ENCODE peak calls at places on chromosomes 4 and X, in five cellular contexts. H is PC-3, S is PC-9, L is hepatocyte, U is GM23248. O is an unnamed sample. For H3K9me2, the result is how much of the 10 kb centered on the place peaks cover.

GRCh38 chr4:128961405-128961804 is 131.9 kb downstream of the SCLT1 start:
- DNase-seq in U (no peak), S (no peak), H (no peak), L (no peak), O (no peak)

GRCh38 chrX:45508459-45508858 is 307.8 kb upstream of the DIPK2B start:
- DNase-seq in S (no peak), L (no peak), U (no peak), H (peak), O (no peak)

GRCh38 chrX:48490661-48491060 is 14.7 kb downstream of the FTSJ1 start:
- DNase-seq in H (peak), U (peak), S (peak), L (no peak), O (no peak)

GRCh38 chr4:79134767-79135166 is 191.1 kb downstream of the NAA11 start:
- DNase-seq in U (no peak), S (no peak), L (no peak), H (no peak), O (no peak)

GRCh38 chrX:18098704-18099103 is 122.0 kb downstream of the BEND2 start:
- DNase-seq in H (no peak), S (no peak), U (no peak), L (peak), O (peak)

GRCh38 chrX:84187501-84188319 is at the start of gene RPS6KA6:
- DNase-seq in L (peak), U (peak), H (peak), S (no peak), O (peak)

GRCh38 chr4:20813698-20814097 is 113.4 kb downstream of the PACRGL start:
- DNase-seq in U (peak), S (no peak), L (no peak), H (no peak), O (no peak)

GRCh38 chrX:17805120-17805519 is 56.0 kb downstream of the RAI2 start:
- DNase-seq in S (no peak), U (no peak), H (peak), L (no peak), O (peak)

GRCh38 chrX:69282893-69283690 is 117.8 kb upstream of the PJA1 start:
- DNase-seq in S (no peak), H (no peak), L (no peak), U (no peak), O (peak)

GRCh38 chrX:102840871-102841705 is 96.0 kb upstream of the RAB40AL start:
- DNase-seq in L (peak), S (no peak), U (peak), H (peak), O (peak)

GRCh38 chrX:15310117-15310516 is 5.3 kb downstream of the ASB11 start:
- DNase-seq in L (peak), H (peak), U (peak), S (peak), O (no peak)

GRCh38 chr4:101200561-101200960 is 146.8 kb downstream of the PPP3CA start:
- DNase-seq in L (no peak), S (peak), H (peak), U (peak), O (no peak)

GRCh38 chrX:123525131-123525725 is 207.6 kb downstream of the THOC2 start:
- DNase-seq in S (no peak), H (no peak), U (peak), L (no peak), O (no peak)

GRCh38 chrX:26649534-26649933 is 433.6 kb downstream of the MAGEB5 start:
- DNase-seq in S (no peak), L (peak), H (peak), U (peak), O (peak)

GRCh38 chrX:115650916-115651315 is 89.9 kb downstream of the PLS3 start:
- DNase-seq in H (peak), U (peak), S (peak), L (peak), O (peak)

GRCh38 chr4:92304636-92305035 is 870 bp downstream of the GRID2 start:
- DNase-seq in H (no peak), S (no peak), L (peak), U (no peak), O (peak)

GRCh38 chrX:56783996-56784620 is 55.1 kb downstream of the NBDY start:
- DNase-seq in S (no peak), H (no peak), L (no peak), U (no peak), O (no peak)

GRCh38 chr4:25487155-25487554 is 110.1 kb downstream of the ANAPC4 start:
- DNase-seq in L (no peak), S (no peak), U (no peak), H (no peak), O (no peak)

GRCh38 chrX:3811331-3812311 is 98.2 kb upstream of the PRKX start:
- DNase-seq in S (peak), U (peak), L (peak), H (no peak), O (peak)

GRCh38 chr4:140463610-140464009 is 34.5 kb downstream of the MGAT4D start:
- DNase-seq in U (no peak), H (no peak), S (no peak), L (no peak), O (no peak)

GRCh38 chrX:17373337-17373736 is 1.7 kb upstream of the NHS start:
- DNase-seq in H (no peak), U (no peak), L (no peak), S (no peak), O (no peak)

GRCh38 chr4:36439556-36439955 is 158.1 kb downstream of the DTHD1 start:
- DNase-seq in U (no peak), L (no peak), S (no peak), H (no peak), O (no peak)

GRCh38 chr4:121154103-121154515 is 10.0 kb downstream of the TNIP3 start:
- DNase-seq in H (no peak), S (no peak), L (no peak), U (no peak), O (no peak)

GRCh38 chr4:40548256-40548655 is 81.4 kb downstream of the RBM47 start:
- DNase-seq in L (no peak), H (no peak), S (no peak), U (peak), O (no peak)

GRCh38 chrX:769796-770195 is 139.2 kb downstream of the SHOX start:
- DNase-seq in L (no peak), U (no peak), H (no peak), S (no peak), O (peak)

GRCh38 chr4:3715251-3716033 is 50.7 kb upstream of the ADRA2C start:
- DNase-seq in S (no peak), L (no peak), H (no peak), U (no peak), O (no peak)

GRCh38 chr4:112817933-112818921 is 181.3 kb downstream of the LARP7 start:
- DNase-seq in L (peak), H (peak), U (peak), S (no peak), O (peak)
- H3K4me3 ChIP-seq in L (peak), H (peak), U (peak), S (peak), O (peak)

DNA sequence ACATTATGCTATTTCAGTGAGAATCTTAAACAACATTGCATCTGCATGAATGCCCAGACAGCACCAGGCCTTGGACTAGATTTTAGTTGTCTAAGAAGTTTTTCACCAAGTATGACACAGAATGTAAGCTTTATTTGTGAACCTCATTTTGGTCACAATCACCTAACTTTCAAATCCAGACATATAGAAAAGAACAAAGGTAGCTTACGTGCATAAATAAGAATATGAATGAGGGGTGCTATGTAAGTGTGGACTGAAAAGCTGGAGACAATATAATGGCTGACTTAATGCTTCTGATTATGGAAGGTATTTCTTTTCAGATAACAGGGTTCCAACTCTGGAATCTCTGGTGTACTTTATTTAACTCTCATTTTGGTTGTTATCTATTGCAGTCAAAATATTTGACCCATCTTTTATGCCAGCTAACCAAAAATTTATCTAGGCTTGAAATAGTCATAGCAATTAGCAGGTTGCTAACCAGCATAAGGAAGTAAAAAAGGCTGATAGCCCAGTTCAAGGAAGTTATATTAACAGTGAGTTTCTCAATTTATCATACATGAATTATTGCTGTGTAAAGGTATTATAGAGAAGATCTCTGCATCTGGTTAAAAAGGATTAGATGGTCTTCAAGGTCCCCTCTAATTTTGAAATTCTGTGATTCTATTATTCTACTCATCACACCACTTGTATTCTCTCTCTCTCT is 36.5 kb downstream of the SLC7A11 start:
- DNase-seq in S (no peak), H (no peak), U (no peak), L (no peak), O (no peak)
- H3K9me2 ChIP-seq in S (under half), H (under half), U (under half), L (under half), O (under half)

GRCh38 chrX:139204576-139204902 is 326.0 kb upstream of the F9 start:
- DNase-seq in U (no peak), L (no peak), S (no peak), H (no peak), O (no peak)

GRCh38 chrX:139204903-139205667 is 325.5 kb upstream of the F9 start:
- DNase-seq in S (no peak), H (peak), U (peak), L (peak), O (peak)

GRCh38 chrX:139201924-139202323 is 328.6 kb upstream of the F9 start:
- DNase-seq in S (no peak), U (no peak), H (peak), L (no peak), O (no peak)

GRCh38 chrX:139202742-139203410 is 327.7 kb upstream of the F9 start:
- DNase-seq in S (no peak), U (peak), H (no peak), L (peak), O (peak)

GRCh38 chrX:139203681-139204575 is 326.6 kb upstream of the F9 start:
- DNase-seq in L (peak), U (peak), H (peak), S (no peak), O (peak)
- TF ChIP-seq EZH2 in L (peak), U (no peak), H (no peak), S (no peak), O (peak)

DNA sequence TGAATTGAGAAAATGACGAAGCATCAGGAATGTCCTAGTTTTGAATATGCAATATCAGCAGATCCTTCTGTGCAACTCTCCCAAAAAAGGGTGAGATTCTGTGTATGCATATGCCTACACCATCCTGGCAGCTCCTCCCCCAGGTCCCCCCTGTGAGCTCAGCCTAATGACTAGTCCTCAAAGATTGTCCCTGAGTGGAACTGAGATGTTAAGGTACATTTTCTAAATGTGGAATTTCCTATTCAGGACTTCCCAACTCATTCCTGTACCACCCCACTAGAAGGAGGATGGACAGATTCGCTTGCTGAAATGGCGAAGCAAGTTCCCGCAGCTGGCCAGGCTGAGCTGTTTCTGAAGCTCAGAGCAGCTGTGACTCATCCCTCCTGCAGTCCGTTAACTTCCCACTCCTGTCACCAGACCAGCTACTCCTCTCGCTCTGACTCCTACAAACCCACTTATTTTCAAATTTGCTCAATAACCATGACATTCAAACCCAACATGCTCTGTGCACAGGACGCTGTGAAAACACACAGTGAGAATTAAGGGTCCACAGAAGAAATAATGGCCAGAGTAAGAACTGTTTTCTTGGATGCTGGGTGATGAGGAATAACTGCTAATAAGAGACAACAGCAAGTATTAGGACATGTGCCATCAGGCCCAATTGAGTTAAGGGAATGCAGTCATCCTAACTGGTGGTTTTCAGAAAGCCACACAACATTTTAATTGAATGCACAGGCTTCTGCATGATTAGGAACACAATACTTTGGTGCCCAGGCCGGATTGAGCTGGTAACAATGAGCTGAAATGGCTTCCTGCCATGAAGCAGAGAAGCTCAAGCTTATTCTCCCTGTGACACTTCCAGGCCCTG is 40.0 kb upstream of the IRF2 start:
- DNase-seq in U (peak), L (peak), H (peak), S (no peak), O (no peak)
- H3K4me3 ChIP-seq in U (peak), L (no peak), H (no peak), S (no peak), O (no peak)

DNA sequence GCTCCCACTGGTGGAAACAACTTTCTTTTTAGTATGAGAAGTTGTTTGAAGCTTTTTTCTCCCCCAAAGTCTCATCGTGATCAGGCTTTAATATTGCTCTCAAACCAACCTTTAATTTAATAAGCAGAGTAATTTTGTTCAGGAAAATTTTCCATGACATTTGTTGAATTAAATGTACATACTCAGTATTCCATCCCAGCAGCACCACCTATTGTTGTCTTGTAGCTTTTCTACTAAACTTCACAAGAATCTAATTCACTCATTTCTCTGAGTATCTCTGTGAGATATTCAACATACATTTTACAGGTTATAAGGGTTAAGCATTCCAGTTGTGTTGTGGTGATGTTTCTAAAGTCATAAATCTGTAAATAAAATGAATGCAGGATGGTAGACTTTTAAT is 218.3 kb upstream of the HAND2 start:
- DNase-seq in H (no peak), S (no peak), U (peak), L (peak), O (no peak)
- H3K9me2 ChIP-seq in H (under half), S (under half), U (under half), L (under half), O (under half)

GRCh38 chrX:106042296-106042695 is 3.8 kb upstream of the SERPINA7 start:
- DNase-seq in H (peak), S (no peak), L (no peak), U (no peak), O (no peak)

GRCh38 chrX:106038625-106039024 is at the start of gene SERPINA7:
- DNase-seq in H (no peak), U (no peak), L (no peak), S (no peak), O (no peak)

GRCh38 chrX:106036716-106037115 is 1.8 kb downstream of the SERPINA7 start:
- DNase-seq in S (no peak), H (no peak), U (no peak), L (no peak), O (no peak)

GRCh38 chrX:106037835-106038473 is 573 bp downstream of the SERPINA7 start:
- DNase-seq in L (no peak), H (no peak), S (no peak), U (no peak), O (no peak)

DNA sequence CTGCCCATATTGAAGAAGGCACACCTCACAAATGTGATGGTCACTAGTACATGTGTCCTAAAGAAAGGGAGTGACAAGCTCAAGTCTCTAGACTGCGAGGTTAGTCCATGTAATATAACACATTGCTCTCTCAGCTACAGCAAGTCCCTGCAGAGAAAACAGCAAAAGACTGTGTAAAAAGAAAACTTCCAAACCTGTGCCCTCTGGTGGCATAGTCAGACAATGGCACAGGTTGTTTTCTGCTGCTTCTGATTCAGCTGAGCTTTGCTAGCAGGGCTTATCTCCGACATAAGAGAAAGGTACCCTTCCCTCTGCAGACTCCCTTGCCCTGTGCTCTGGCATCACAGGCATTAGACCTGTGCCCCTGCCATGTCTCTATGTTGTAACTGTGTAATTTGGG is 1.4 kb upstream of the SERPINA7 start:
- DNase-seq in S (no peak), L (peak), H (peak), U (no peak), O (peak)
- TF ChIP-seq EZH2 in S (no peak), L (no peak), H (no peak), U (no peak), O (no peak)

GRCh38 chrX:66163447-66163846 is 600 bp upstream of the HEPH start:
- DNase-seq in L (no peak), U (no peak), S (no peak), H (no peak), O (no peak)

GRCh38 chrX:66164931-66165330 is 884 bp downstream of the HEPH start:
- DNase-seq in S (no peak), U (no peak), L (no peak), H (no peak), O (no peak)

GRCh38 chrX:66162331-66162822 is 1.7 kb upstream of the HEPH start:
- DNase-seq in L (peak), H (no peak), U (peak), S (no peak), O (no peak)

GRCh38 chrX:66163849-66164401 is at the start of gene HEPH:
- DNase-seq in H (no peak), L (peak), U (peak), S (no peak), O (peak)

DNA sequence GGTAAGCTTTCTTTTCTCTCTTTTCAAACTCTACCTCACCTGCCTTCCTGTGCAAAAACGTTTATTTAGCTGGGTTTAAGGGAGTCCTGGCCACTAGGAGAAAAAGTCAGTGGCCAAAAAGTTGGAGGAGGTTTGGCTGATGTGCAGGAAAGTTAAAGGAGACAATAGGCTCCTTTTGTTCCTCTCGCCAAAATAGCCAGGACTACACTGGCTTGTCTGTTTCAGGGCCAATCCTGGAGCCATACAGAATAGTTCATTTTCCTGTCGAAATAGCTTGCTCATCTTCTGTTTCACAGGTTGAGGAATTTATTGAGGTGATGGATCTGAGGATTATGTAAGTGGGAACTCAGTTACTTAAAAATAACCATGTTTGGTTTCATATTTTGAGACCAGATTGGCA is 423 bp downstream of the HEPH start:
- DNase-seq in U (peak), L (no peak), H (no peak), S (no peak), O (peak)
- H3K4me3 ChIP-seq in U (peak), L (peak), H (no peak), S (no peak), O (peak)

DNA sequence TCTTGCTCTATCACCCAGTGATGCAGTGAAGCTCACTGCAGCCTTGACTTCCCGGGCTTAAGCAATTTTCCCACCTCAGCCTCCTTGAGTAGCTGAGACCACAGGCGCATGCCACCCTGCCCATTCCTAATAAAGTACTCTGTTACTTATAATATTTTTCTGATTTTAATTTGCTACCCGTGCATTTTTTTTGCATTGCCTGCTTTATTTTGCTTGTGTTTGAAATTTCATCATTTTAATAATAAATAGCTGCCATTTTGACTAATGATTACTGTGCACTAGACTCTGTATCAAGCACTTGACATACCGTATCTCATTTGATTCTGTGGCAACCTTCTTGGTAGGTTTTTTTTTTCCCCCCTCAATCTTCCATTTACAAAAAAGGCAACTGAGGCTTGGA is 41.7 kb downstream of the FAM193A start:
- DNase-seq in S (no peak), L (no peak), U (no peak), H (no peak), O (no peak)
- H3K9me2 ChIP-seq in S (under half), L (under half), U (under half), H (under half), O (under half)

GRCh38 chr4:153790962-153791551 is 2.2 kb upstream of the SFRP2 start:
- DNase-seq in S (no peak), H (no peak), U (peak), L (peak), O (peak)

GRCh38 chr4:153788419-153789276 is at the start of gene SFRP2:
- DNase-seq in U (peak), H (no peak), L (no peak), S (no peak), O (peak)

GRCh38 chr4:153792007-153792892 is 3.4 kb upstream of the SFRP2 start:
- DNase-seq in L (peak), H (no peak), U (peak), S (no peak), O (peak)

GRCh38 chr4:153788064-153788418 is 842 bp downstream of the SFRP2 start:
- DNase-seq in L (no peak), H (no peak), U (no peak), S (no peak), O (peak)

GRCh38 chr4:153789741-153790651 is 1.1 kb upstream of the SFRP2 start:
- DNase-seq in H (no peak), U (peak), L (no peak), S (no peak), O (peak)
- TF ChIP-seq EZH2 in H (no peak), U (no peak), L (no peak), S (no peak), O (no peak)

O was measured in GM23338.